ENCODE peak calls at places on chromosome 1, in six cellular contexts. B is neural crest cell; L is cerebellar cortex; Z is stimulated activated CD8-positive, alpha-beta memory T cell treated with anti-CD3 and anti-CD28 coated beads, Interleukin-15, amount 100 ng/mL, for 24 hours; M is activated T-helper 2 cell treated with anti-CD3 and anti-CD28 coated beads, Interferon-gamma antibody, Interleukin-2, Interleukin-4, amounts not matched to agents 10 μg/mL and 5 μg/mL and 100 μg/mL, durations not matched to agents 14 hours and 24 hours and 36 hours; O is GM04504. G is an unnamed sample.

GRCh38 chr1:86154581-86155060 is 2.0 kb downstream of the COL24A1 start:
- DNase-seq in B (peak), L (no peak), Z (no peak), M (no peak), O (peak), G (no peak)

GRCh38 chr1:210978316-210978993 is 155.5 kb downstream of the KCNH1 start:
- DNase-seq in B (no peak), L (no peak), Z (no peak), M (no peak), O (no peak), G (no peak)

GRCh38 chr1:78081980-78082860 is 36.5 kb downstream of the GIPC2 start:
- DNase-seq in B (no peak), L (no peak), Z (no peak), M (no peak), O (no peak), G (no peak)

GRCh38 chr1:88647749-88648415 is 36.2 kb upstream of the PKN2 start:
- DNase-seq in B (no peak), L (no peak), Z (no peak), M (no peak), O (no peak), G (no peak)

GRCh38 chr1:20063861-20064292 is 6.1 kb upstream of the PLA2G5 start:
- DNase-seq in B (no peak), L (no peak), Z (no peak), M (no peak), O (peak), G (no peak)

GRCh38 chr1:119482517-119483425 is 24.2 kb upstream of the HSD3B1 start:
- DNase-seq in B (no peak), L (no peak), Z (no peak), M (no peak), O (no peak), G (no peak)

GRCh38 chr1:162215902-162216301 is 146.4 kb downstream of the NOS1AP start:
- DNase-seq in B (no peak), L (no peak), Z (no peak), M (no peak), O (no peak), G (no peak)

GRCh38 chr1:219500327-219500897 is 112.5 kb downstream of the ZC3H11B start:
- DNase-seq in B (no peak), L (no peak), Z (no peak), M (no peak), O (no peak), G (no peak)

GRCh38 chr1:60716472-60716871 is 365.9 kb upstream of the NFIA start:
- DNase-seq in B (no peak), L (no peak), Z (no peak), M (no peak), O (no peak), G (no peak)

GRCh38 chr1:161487483-161487827 is 17.8 kb upstream of the FCGR2A start:
- DNase-seq in B (no peak), L (no peak), Z (no peak), M (no peak), O (peak), G (no peak)

GRCh38 chr1:54337928-54338327 is 68.3 kb downstream of the SSBP3 start:
- DNase-seq in B (no peak), L (no peak), Z (no peak), M (no peak), O (no peak), G (no peak)

GRCh38 chr1:46487818-46488218 is 1.8 kb upstream of the DMBX1 start:
- DNase-seq in B (no peak), L (peak), Z (no peak), M (no peak), O (no peak), G (no peak)

GRCh38 chr1:11792106-11792505 is 13.7 kb downstream of the MTHFR start:
- DNase-seq in B (no peak), L (no peak), Z (no peak), M (no peak), O (no peak), G (no peak)

GRCh38 chr1:201461783-201462441 is 7.1 kb downstream of the PHLDA3 start:
- DNase-seq in B (no peak), L (peak), Z (no peak), M (no peak), O (peak), G (no peak)

GRCh38 chr1:147600119-147601111 is 59.1 kb downstream of the BCL9 start:
- DNase-seq in B (no peak), L (no peak), Z (no peak), M (no peak), O (no peak), G (peak)

GRCh38 chr1:230541306-230541705 is 101.0 kb upstream of the COG2 start:
- DNase-seq in B (no peak), L (peak), Z (no peak), M (no peak), O (no peak), G (no peak)

GRCh38 chr1:11320153-11320936 is 47.3 kb downstream of the UBIAD1 start:
- DNase-seq in B (peak), L (peak), Z (no peak), M (peak), O (no peak), G (no peak)

GRCh38 chr1:2044510-2045319 is 5.5 kb upstream of the PRKCZ start:
- DNase-seq in B (peak), L (peak), Z (peak), M (peak), O (peak), G (peak)

GRCh38 chr1:197619008-197619640 is 156.2 kb downstream of the DENND1B start:
- DNase-seq in B (no peak), L (no peak), Z (no peak), M (no peak), O (peak), G (no peak)

GRCh38 chr1:28680141-28680540 is 11.6 kb downstream of the GMEB1 start:
- DNase-seq in B (no peak), L (no peak), Z (no peak), M (no peak), O (no peak), G (no peak)

GRCh38 chr1:63611231-63611630 is 18.0 kb downstream of the PGM1 start:
- DNase-seq in B (no peak), L (no peak), Z (no peak), M (no peak), O (no peak), G (no peak)

G was measured in SW 1271.